ENCODE peak calls at places on chromosomes 7 and 10, in eight cellular contexts. M is transverse colon, U is esophagus squamous epithelium, D is ovary, Z is HCT116, B is IMR-90, H is prostate gland, T is A549. C is an unnamed sample.

GRCh38 chr10:70035531-70035930 is 17.1 kb upstream of the MACROH2A2 start:
- DNase-seq in M (no peak), U (no peak), D (no peak), Z (no peak), B (no peak), H (no peak), T (no peak), C (peak)

GRCh38 chr7:158650821-158651225 is 53.8 kb downstream of the NCAPG2 start:
- DNase-seq in M (no peak), U (no peak), D (no peak), Z (no peak), B (peak), H (no peak), T (no peak), C (no peak)

GRCh38 chr7:121547341-121548092 is 151.4 kb upstream of the FAM3C start:
- DNase-seq in M (no peak), U (no peak), D (no peak), Z (peak), B (peak), H (no peak), T (peak), C (no peak)

GRCh38 chr10:129652521-129653201 is 185.6 kb downstream of the MGMT start:
- DNase-seq in M (no peak), U (no peak), D (no peak), Z (no peak), B (no peak), H (no peak), T (no peak), C (no peak)

GRCh38 chr7:12727455-12728191 is 40.2 kb downstream of the ARL4A start:
- DNase-seq in M (no peak), U (no peak), D (no peak), Z (no peak), B (peak), H (no peak), T (no peak), C (no peak)

GRCh38 chr7:68730871-68731403 is 867.3 kb upstream of the AUTS2 start:
- DNase-seq in M (no peak), U (no peak), D (no peak), Z (no peak), B (no peak), H (peak), T (peak), C (peak)

GRCh38 chr7:88927-89921 is 103.1 kb upstream of the FAM20C start:
- DNase-seq in M (no peak), U (no peak), D (peak), Z (no peak), B (peak), H (no peak), T (no peak), C (no peak)

GRCh38 chr10:98956576-98957260 is 278.9 kb downstream of the HPSE2 start:
- DNase-seq in M (no peak), U (no peak), D (no peak), Z (no peak), B (peak), H (no peak), T (no peak), C (no peak)

GRCh38 chr7:29040570-29040906 is 82.4 kb upstream of the TRIL start:
- DNase-seq in M (no peak), U (no peak), D (no peak), Z (no peak), B (no peak), H (no peak), T (no peak), C (no peak)

GRCh38 chr7:22675917-22676343 is 51.1 kb upstream of the IL6 start:
- DNase-seq in M (peak), U (no peak), D (no peak), Z (no peak), B (peak), H (no peak), T (no peak), C (no peak)

GRCh38 chr7:151082151-151083070 is 882 bp downstream of the TMUB1 start:
- DNase-seq in M (no peak), U (no peak), D (peak), Z (no peak), B (no peak), H (no peak), T (no peak), C (no peak)

GRCh38 chr7:151079199-151079910 is 1.3 kb downstream of the FASTK start:
- DNase-seq in M (no peak), U (no peak), D (peak), Z (no peak), B (no peak), H (no peak), T (no peak), C (no peak)

GRCh38 chr7:151081170-151082101 is 827 bp upstream of the FASTK start:
- DNase-seq in M (peak), U (no peak), D (peak), Z (no peak), B (no peak), H (no peak), T (peak), C (peak)

GRCh38 chr7:151080091-151080521 is 503 bp downstream of the FASTK start:
- DNase-seq in M (no peak), U (no peak), D (no peak), Z (no peak), B (no peak), H (no peak), T (peak), C (peak)

DNA sequence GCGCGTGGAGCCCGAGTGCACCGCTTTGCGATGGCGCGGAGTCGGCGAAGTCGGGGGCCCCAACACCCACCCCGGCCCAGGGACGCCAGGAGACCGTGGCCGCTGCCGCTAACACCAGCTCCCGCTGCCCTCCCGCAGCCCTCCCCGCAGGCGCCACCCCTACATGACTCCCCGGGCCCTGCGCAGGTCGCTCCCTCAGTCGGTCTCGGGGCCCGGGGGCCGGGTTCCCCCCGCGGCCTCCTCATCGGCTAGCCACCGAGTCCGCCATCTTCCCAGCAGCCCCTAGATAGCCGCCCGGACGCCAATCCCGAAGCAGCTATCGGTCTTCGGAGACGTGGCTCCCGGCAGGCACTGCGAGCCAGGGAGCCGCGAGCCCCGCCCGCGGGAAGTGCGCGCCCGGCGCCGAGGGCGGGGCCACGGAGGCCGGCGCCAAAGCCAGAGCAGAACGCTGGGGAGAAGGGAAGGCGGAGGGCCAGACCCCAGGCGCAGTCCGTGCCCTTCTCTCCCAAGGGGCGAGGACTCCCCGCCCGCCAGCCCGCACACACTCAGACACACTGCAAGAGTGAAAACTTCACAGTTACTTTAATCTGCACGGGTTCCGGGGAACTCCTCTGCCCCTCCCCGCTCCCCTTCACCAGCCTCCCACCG is at the start of gene FASTK:
- DNase-seq in M (peak), U (peak), D (peak), Z (peak), B (peak), H (peak), T (peak), C (peak)
- TF ChIP-seq POLR2A in M (peak), U (peak), D (peak), Z (peak), B (peak), H (peak), T (peak), C (no peak)

GRCh38 chr7:102418603-102419002 is 14.8 kb upstream of the ORAI2 start:
- DNase-seq in M (no peak), U (no peak), D (no peak), Z (no peak), B (no peak), H (no peak), T (no peak), C (no peak)

GRCh38 chr7:102424787-102425218 is 8.6 kb upstream of the ORAI2 start:
- DNase-seq in M (peak), U (no peak), D (no peak), Z (no peak), B (no peak), H (no peak), T (no peak), C (no peak)

GRCh38 chr7:102424129-102424551 is 9.2 kb upstream of the ORAI2 start:
- DNase-seq in M (no peak), U (no peak), D (no peak), Z (no peak), B (no peak), H (no peak), T (no peak), C (no peak)

GRCh38 chr7:102425639-102426267 is 7.6 kb upstream of the ORAI2 start:
- DNase-seq in M (peak), U (peak), D (no peak), Z (no peak), B (no peak), H (no peak), T (no peak), C (peak)

GRCh38 chr7:102421706-102422105 is 11.7 kb upstream of the ORAI2 start:
- DNase-seq in M (no peak), U (no peak), D (no peak), Z (no peak), B (no peak), H (no peak), T (no peak), C (no peak)
- H3K27ac ChIP-seq in M (no peak), U (no peak), D (no peak), Z (no peak), B (no peak), H (no peak), T (no peak), C (no peak)

DNA sequence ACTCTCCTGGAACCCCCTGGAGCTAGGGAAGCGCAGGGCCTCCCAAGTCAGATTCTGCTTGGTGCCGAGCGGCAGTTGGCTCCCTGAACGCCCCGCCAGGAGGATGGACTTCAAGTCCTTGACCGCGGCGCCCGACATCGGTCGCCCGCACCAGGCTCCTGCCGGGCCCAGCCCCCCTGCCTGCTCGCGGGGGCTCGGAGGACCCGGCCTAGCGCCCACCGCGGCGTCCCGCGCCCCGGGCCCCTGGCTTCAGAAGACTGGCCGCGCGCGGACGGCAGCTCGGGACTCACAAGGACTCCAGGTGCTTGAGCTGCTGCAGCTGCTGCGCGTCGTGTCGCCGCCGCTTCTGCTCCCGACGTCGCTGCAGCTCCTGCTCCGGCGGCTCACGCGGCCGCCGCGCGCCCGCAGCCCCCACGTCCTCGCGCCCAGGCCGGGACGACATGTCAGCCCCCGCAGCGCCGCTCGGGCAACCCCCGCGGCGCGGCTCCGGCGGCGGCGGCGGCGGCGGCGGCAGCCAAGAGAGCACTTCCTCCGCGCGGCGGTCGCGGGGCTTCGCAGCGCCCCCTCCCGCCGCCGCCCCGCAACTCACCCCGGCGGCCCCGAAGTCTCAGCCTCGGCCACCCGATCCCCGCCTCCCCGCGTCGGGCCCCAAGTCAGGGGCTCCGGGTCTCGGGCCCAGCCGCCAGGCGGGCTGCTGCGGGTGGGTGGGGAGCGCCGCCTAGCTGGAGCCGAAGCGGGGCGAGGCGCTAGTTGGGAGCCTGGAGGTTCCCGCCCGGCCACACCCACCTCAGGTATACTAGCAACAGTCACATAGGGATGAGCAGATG is at the start of gene RP9:
- DNase-seq in M (peak), U (no peak), D (peak), Z (peak), B (peak), H (peak), T (peak), C (peak)
- TF ChIP-seq POLR2A in M (no peak), U (no peak), D (no peak), Z (peak), B (no peak), H (no peak), T (peak), C (peak)

DNA sequence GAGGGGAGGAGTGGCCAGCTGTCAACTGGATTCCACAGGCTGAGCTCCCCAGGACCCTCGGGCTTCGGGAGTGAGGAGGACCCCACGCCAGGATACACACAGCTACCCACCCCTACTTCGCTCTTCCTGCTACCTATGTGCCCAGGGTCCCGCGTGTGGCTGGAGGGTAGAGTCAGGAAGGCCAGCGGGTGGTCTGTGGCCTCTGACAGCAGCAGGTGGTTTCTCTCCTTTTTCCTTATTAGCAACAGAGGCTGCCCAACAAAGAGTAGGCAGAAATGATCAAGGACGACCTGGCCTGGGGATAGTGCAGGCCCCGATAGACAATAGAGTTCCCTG is 1.1 kb upstream of the KCNMA1 start:
- DNase-seq in M (no peak), U (no peak), D (no peak), Z (no peak), B (no peak), H (no peak), T (no peak), C (no peak)
- H3K27ac ChIP-seq in M (peak), U (peak), D (no peak), Z (no peak), B (no peak), H (peak), T (peak), C (no peak)

GRCh38 chr7:140695381-140695780 is 1.1 kb upstream of the NDUFB2 start:
- DNase-seq in M (no peak), U (no peak), D (no peak), Z (no peak), B (no peak), H (no peak), T (no peak), C (no peak)

GRCh38 chr7:140698477-140698876 is 2.0 kb downstream of the NDUFB2 start:
- DNase-seq in M (no peak), U (no peak), D (no peak), Z (no peak), B (no peak), H (no peak), T (no peak), C (peak)

GRCh38 chr7:140696024-140696678 is 357 bp upstream of the NDUFB2 start:
- DNase-seq in M (peak), U (peak), D (peak), Z (peak), B (peak), H (peak), T (no peak), C (peak)

GRCh38 chr7:140697447-140698143 is 1.1 kb downstream of the NDUFB2 start:
- DNase-seq in M (no peak), U (no peak), D (no peak), Z (no peak), B (peak), H (no peak), T (no peak), C (no peak)

GRCh38 chr7:140696679-140697446 is at the start of gene NDUFB2:
- DNase-seq in M (peak), U (peak), D (no peak), Z (peak), B (peak), H (peak), T (peak), C (peak)
- TF ChIP-seq POLR2A in M (peak), U (peak), D (peak), Z (peak), B (peak), H (peak), T (peak), C (peak)

C was measured in thyroid gland.